ENCODE peak calls at places on chromosomes 5 and 9, in four cellular contexts. M is stomach, O is esophagus squamous epithelium, C is upper lobe of right lung. P is an unnamed sample. For H3K4me1, the result is how much of the 10 kb centered on the place peaks cover.

GRCh38 chr5:158769079-158769478 is 330.6 kb downstream of the EBF1 start:
- DNase-seq in M (no peak), O (no peak), C (no peak), P (no peak)

GRCh38 chr5:36894950-36895349 is 18.4 kb downstream of the NIPBL start:
- DNase-seq in M (no peak), O (no peak), C (no peak), P (no peak)

GRCh38 chr9:18981471-18982245 is 51.4 kb downstream of the SAXO1 start:
- DNase-seq in M (no peak), O (no peak), C (no peak), P (no peak)

GRCh38 chr5:134742134-134742533 is 3.8 kb downstream of the CAMLG start:
- DNase-seq in M (no peak), O (no peak), C (no peak), P (no peak)

GRCh38 chr5:73654171-73654811 is 28.3 kb downstream of the ARHGEF28 start:
- DNase-seq in M (no peak), O (no peak), C (no peak), P (no peak)

GRCh38 chr9:113139953-113140352 is 10.9 kb upstream of the SLC31A2 start:
- DNase-seq in M (no peak), O (no peak), C (no peak), P (no peak)

GRCh38 chr5:1671351-1671750 is 128.3 kb downstream of the MRPL36 start:
- DNase-seq in M (no peak), O (no peak), C (no peak), P (no peak)

GRCh38 chr5:120463991-120464626 is at the start of gene PRR16:
- DNase-seq in M (peak), O (no peak), C (peak), P (no peak)

GRCh38 chr5:20088361-20088760 is 100.4 kb upstream of the CDH18 start:
- DNase-seq in M (no peak), O (no peak), C (no peak), P (no peak)

GRCh38 chr5:85049020-85049419 is 664.3 kb upstream of the EDIL3 start:
- DNase-seq in M (no peak), O (no peak), C (no peak), P (no peak)

GRCh38 chr9:79686381-79687130 is 114.8 kb downstream of the TLE4 start:
- DNase-seq in M (no peak), O (no peak), C (no peak), P (peak)

GRCh38 chr5:10019236-10019635 is 230.5 kb downstream of the ATPSCKMT start:
- DNase-seq in M (no peak), O (no peak), C (no peak), P (no peak)

GRCh38 chr9:95215368-95215898 is 102.1 kb downstream of the FANCC start:
- DNase-seq in M (no peak), O (no peak), C (no peak), P (no peak)

GRCh38 chr9:87796232-87796631 is 70.3 kb downstream of the CTSL start:
- DNase-seq in M (no peak), O (no peak), C (no peak), P (no peak)

GRCh38 chr5:162047279-162047678 is 20.3 kb upstream of the GABRG2 start:
- DNase-seq in M (no peak), O (no peak), C (no peak), P (no peak)

GRCh38 chr5:42912184-42912766 is 100.6 kb upstream of the SELENOP start:
- DNase-seq in M (no peak), O (no peak), C (no peak), P (no peak)

GRCh38 chr5:163401271-163401670 is 36.1 kb upstream of the CCNG1 start:
- DNase-seq in M (no peak), O (no peak), C (no peak), P (no peak)

GRCh38 chr5:157471709-157472108 is 11.7 kb downstream of the NIPAL4 start:
- DNase-seq in M (no peak), O (no peak), C (no peak), P (no peak)

GRCh38 chr5:181188700-181189362 is 16.2 kb downstream of the TRIM7 start:
- DNase-seq in M (peak), O (no peak), C (peak), P (no peak)

GRCh38 chr9:129489838-129490582 is 130.9 kb downstream of the C9orf50 start:
- DNase-seq in M (no peak), O (no peak), C (no peak), P (no peak)

GRCh38 chr5:56200856-56201638 is 32.1 kb downstream of the ANKRD55 start:
- DNase-seq in M (peak), O (no peak), C (no peak), P (no peak)

GRCh38 chr5:134581241-134581981 is 51.2 kb downstream of the SAR1B start:
- DNase-seq in M (no peak), O (no peak), C (peak), P (no peak)

GRCh38 chr9:126591922-126592321 is 21.8 kb upstream of the LMX1B start:
- DNase-seq in M (no peak), O (no peak), C (no peak), P (no peak)

GRCh38 chr9:126696091-126696763 is 82.5 kb downstream of the LMX1B start:
- DNase-seq in M (no peak), O (no peak), C (peak), P (no peak)

GRCh38 chr9:93064392-93065124 is 6.1 kb downstream of the SUSD3 start:
- DNase-seq in M (peak), O (peak), C (no peak), P (no peak)

GRCh38 chr5:32387176-32387575 is 57.4 kb downstream of the ZFR start:
- DNase-seq in M (no peak), O (no peak), C (no peak), P (no peak)

GRCh38 chr9:134296301-134297081 is 29.8 kb upstream of the RXRA start:
- DNase-seq in M (no peak), O (no peak), C (no peak), P (no peak)

GRCh38 chr5:135761746-135762145 is 72.7 kb upstream of the SLC25A48 start:
- DNase-seq in M (no peak), O (no peak), C (no peak), P (no peak)

GRCh38 chr5:95808686-95809413 is 13.7 kb downstream of the GLRX start:
- DNase-seq in M (peak), O (peak), C (no peak), P (peak)

GRCh38 chr9:108743426-108743825 is 112.4 kb downstream of the ACTL7B start:
- DNase-seq in M (no peak), O (no peak), C (no peak), P (no peak)

GRCh38 chr9:81717747-81718077 is 28.4 kb upstream of the TLE1 start:
- DNase-seq in M (no peak), O (no peak), C (no peak), P (no peak)

GRCh38 chr9:137664676-137665075 is 45.9 kb downstream of the EHMT1 start:
- DNase-seq in M (peak), O (no peak), C (peak), P (no peak)

GRCh38 chr5:149049371-149049781 is 13.5 kb downstream of the SH3TC2 start:
- DNase-seq in M (no peak), O (no peak), C (no peak), P (no peak)

DNA sequence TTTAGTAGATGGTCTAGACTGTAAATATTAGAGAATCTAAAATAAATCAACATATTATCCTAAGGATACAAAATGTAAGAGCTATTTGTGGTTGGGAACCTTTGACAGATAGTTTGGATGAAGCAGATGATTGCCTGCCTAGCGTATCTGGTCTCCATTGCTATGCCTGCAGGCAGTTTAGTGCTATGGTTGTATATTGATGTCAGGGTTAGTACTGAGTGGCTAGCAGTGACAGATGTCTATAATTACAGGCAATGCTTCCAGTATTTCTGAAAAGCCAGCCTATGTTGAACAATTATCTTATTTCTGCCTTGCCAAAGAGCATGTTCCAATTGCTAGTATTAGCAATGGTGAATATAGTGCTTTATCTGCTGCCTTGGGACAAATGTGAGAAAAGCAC is 151.3 kb upstream of the TLX3 start:
- DNase-seq in M (no peak), O (no peak), C (no peak), P (no peak)
- H3K27ac ChIP-seq in M (no peak), O (no peak), C (no peak), P (no peak)

DNA sequence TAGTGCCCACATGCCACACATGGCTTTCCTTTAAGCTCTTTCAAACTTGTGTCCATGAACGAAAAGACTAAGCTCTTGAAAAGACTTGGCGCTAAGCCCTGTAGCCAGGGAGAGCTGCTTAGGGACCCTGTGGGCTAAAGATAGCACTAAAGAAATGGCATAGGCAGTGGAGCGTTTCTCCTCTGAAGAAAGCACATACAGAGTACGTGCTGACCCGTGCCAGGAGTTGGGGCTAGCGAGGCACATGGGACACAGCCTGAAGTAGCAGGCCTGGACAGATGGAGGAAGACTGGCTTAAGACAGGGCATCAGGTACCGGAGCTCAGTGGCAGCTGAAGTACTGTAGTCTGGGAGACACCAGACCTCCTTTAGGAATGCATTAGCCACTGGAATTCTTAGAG is 39.7 kb downstream of the ADGRV1 start:
- DNase-seq in M (no peak), O (no peak), C (no peak), P (no peak)
- H3K4me3 ChIP-seq in M (no peak), O (no peak), C (no peak), P (no peak)

GRCh38 chr9:33170464-33171156 is 3.5 kb upstream of the B4GALT1 start:
- DNase-seq in M (peak), O (no peak), C (peak), P (no peak)
- H3K4me1 ChIP-seq in M (under half), O (under half), C (under half), P (under half)

GRCh38 chr9:72864327-72864726 is 88.5 kb downstream of the ALDH1A1 start:
- DNase-seq in M (no peak), O (no peak), C (no peak), P (no peak)
- H3K27ac ChIP-seq in M (no peak), O (no peak), C (no peak), P (no peak)

GRCh38 chr5:51378778-51379652 is 4.2 kb upstream of the ISL1 start:
- DNase-seq in M (no peak), O (no peak), C (no peak), P (no peak)
- H3K4me3 ChIP-seq in M (peak), O (no peak), C (no peak), P (peak)

GRCh38 chr5:150303660-150304411 is 1.1 kb upstream of the ARSI start:
- DNase-seq in M (no peak), O (no peak), C (no peak), P (no peak)
- H3K4me1 ChIP-seq in M (under half), O (under half), C (under half), P (under half)

GRCh38 chr5:79544136-79544535 is 30.2 kb upstream of the HOMER1 start:
- DNase-seq in M (no peak), O (no peak), C (no peak), P (no peak)

GRCh38 chr5:79535477-79536192 is 21.7 kb upstream of the HOMER1 start:
- DNase-seq in M (no peak), O (no peak), C (no peak), P (no peak)

GRCh38 chr5:79536193-79536906 is 22.4 kb upstream of the HOMER1 start:
- DNase-seq in M (no peak), O (no peak), C (no peak), P (no peak)

GRCh38 chr5:79546782-79547428 is 33.0 kb upstream of the HOMER1 start:
- DNase-seq in M (no peak), O (no peak), C (no peak), P (no peak)

GRCh38 chr5:79540939-79541338 is 27.0 kb upstream of the HOMER1 start:
- DNase-seq in M (no peak), O (no peak), C (no peak), P (no peak)
- H3K27ac ChIP-seq in M (no peak), O (no peak), C (no peak), P (no peak)

DNA sequence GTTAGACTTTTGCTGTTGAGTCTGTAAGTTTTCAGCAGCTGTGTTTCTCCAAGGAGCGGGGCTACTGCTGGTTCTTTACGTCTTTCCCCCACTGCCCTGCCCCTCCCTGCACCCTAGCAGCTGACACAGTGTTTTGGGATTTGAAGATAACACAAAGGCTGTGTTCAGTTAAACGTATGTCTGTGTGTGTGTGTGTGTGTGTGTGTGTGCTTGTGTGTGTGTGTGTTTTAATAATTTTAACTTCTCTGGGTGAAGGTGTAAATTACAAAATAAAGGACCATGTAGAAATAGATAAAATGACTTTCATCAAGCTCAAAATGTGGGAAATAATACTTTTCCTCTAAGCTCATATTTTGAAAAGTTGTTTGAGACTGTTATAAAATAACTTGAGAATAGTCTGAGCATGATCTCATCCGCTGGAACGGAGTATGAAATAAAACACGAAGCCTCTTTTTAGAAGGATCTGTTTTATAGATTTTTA is 10.9 kb downstream of the ABL1 start:
- DNase-seq in M (no peak), O (no peak), C (no peak), P (no peak)
- H3K4me3 ChIP-seq in M (no peak), O (no peak), C (no peak), P (peak)

GRCh38 chr9:98226968-98227367 is 28.5 kb downstream of the TBC1D2 start:
- DNase-seq in M (no peak), O (no peak), C (no peak), P (no peak)
- H3K4me1 ChIP-seq in M (half or more), O (under half), C (under half), P (under half)

P was measured in thoracic aorta.